ENCODE peak calls at places on chromosomes 4 and X, in eight cellular contexts. E is astrocyte of the spinal cord, W is ovary, J is psoas muscle, O is fibroblast of lung, Z is AG04450, R is right cardiac atrium, A is SK-N-SH. C is an unnamed sample.

GRCh38 chr4:2393353-2394270 is 24.8 kb downstream of the ZFYVE28 start:
- DNase-seq in O (no peak), Z (no peak), R (peak; percentile 60), J (peak; percentile 48), E (no peak), A (no peak), W (no peak), C (no peak)

GRCh38 chr4:108889696-108890475 is 127.0 kb upstream of the ETNPPL start:
- DNase-seq in R (no peak), W (no peak), E (no peak), A (no peak), Z (no peak), J (no peak), O (peak; percentile 69), C (no peak)

GRCh38 chr4:175998782-175999181 is 66.9 kb upstream of the WDR17 start:
- DNase-seq in R (no peak), E (peak; percentile 18), A (no peak), Z (no peak), W (no peak), O (no peak), J (no peak), C (no peak)

GRCh38 chr4:70269674-70270073 is 27.3 kb downstream of the CSN3 start:
- DNase-seq in R (no peak), W (no peak), E (no peak), O (no peak), Z (no peak), J (no peak), A (peak; percentile 2), C (peak; percentile 0)

GRCh38 chr4:105345358-105345757 is 128.5 kb downstream of the PPA2 start:
- DNase-seq in O (no peak), J (no peak), R (no peak), Z (no peak), A (no peak), E (no peak), W (no peak), C (no peak)

GRCh38 chr4:70197842-70198241 is 2.3 kb downstream of the ODAM start:
- DNase-seq in R (no peak), Z (no peak), A (no peak), E (no peak), O (peak; percentile 0), W (no peak), J (no peak), C (no peak)

GRCh38 chr4:1720163-1720983 is 750 bp downstream of the TMEM129 start:
- DNase-seq in A (peak; percentile 74), R (peak; percentile 79), O (peak; percentile 47), Z (no peak), J (peak; percentile 75), W (peak; percentile 59), E (peak; percentile 30), C (no peak)

GRCh38 chr4:786861-787300 is 39.0 kb downstream of the CPLX1 start:
- DNase-seq in W (peak; percentile 71), O (no peak), R (no peak), E (no peak), Z (no peak), A (peak; percentile 44), J (no peak), C (no peak)

GRCh38 chr4:84877051-84877833 is 89.2 kb downstream of the WDFY3 start:
- DNase-seq in E (peak; percentile 38), O (peak; percentile 64), R (no peak), W (no peak), J (no peak), Z (no peak), A (no peak), C (peak; percentile 29)

GRCh38 chr4:173217727-173218126 is 49.1 kb downstream of the GALNT7 start:
- DNase-seq in J (no peak), Z (peak; percentile 18), W (no peak), E (peak; percentile 46), O (peak; percentile 75), R (no peak), A (no peak), C (peak; percentile 29)

GRCh38 chr4:124206779-124207605 is 505.5 kb downstream of the ANKRD50 start:
- DNase-seq in R (no peak), O (peak; percentile 83), J (no peak), Z (no peak), A (no peak), E (peak; percentile 51), W (no peak), C (no peak)

GRCh38 chrX:46838974-46839480 is 2.2 kb downstream of the RP2 start:
- DNase-seq in A (no peak), O (peak; percentile 6), E (no peak), W (no peak), J (no peak), Z (no peak), R (no peak), C (no peak)
- H3K4me3 ChIP-seq in A (peak overlapping the region; percentile 68), O (peak overlapping the region; percentile 77), E (no peak overlapping the region), W (no peak overlapping the region), J (no peak overlapping the region), Z (peak overlapping the region; percentile 74), R (no peak overlapping the region), C (no peak overlapping the region)

GRCh38 chr4:150579591-150580234 is 2.2 kb upstream of the MAB21L2 start:
- DNase-seq in A (peak; percentile 57), W (no peak), E (peak; percentile 51), R (peak; percentile 66), Z (no peak), J (peak; percentile 53), O (peak; percentile 68), C (no peak)
- H3K4me3 ChIP-seq in A (peak overlapping the region; percentile 54), W (peak overlapping the region; percentile 31), E (peak overlapping the region; percentile 51), R (peak overlapping the region; percentile 3), Z (peak overlapping the region; percentile 60), J (peak overlapping the region; percentile 57), O (peak overlapping the region; percentile 45), C (peak overlapping the region; percentile 51)

GRCh38 chrX:39821709-39822095 is 276.1 kb downstream of the BCOR start:
- DNase-seq in W (peak; percentile 46), Z (no peak), J (peak; percentile 53), R (peak; percentile 63), A (no peak), E (no peak), O (no peak), C (no peak)
- H3K4me3 ChIP-seq in W (peak overlapping the region; percentile 43), Z (peak overlapping the region; percentile 44), J (peak overlapping the region; percentile 59), R (no peak overlapping the region), A (no peak overlapping the region), E (peak overlapping the region; percentile 30), O (peak overlapping the region; percentile 42), C (peak overlapping the region; percentile 42)

DNA sequence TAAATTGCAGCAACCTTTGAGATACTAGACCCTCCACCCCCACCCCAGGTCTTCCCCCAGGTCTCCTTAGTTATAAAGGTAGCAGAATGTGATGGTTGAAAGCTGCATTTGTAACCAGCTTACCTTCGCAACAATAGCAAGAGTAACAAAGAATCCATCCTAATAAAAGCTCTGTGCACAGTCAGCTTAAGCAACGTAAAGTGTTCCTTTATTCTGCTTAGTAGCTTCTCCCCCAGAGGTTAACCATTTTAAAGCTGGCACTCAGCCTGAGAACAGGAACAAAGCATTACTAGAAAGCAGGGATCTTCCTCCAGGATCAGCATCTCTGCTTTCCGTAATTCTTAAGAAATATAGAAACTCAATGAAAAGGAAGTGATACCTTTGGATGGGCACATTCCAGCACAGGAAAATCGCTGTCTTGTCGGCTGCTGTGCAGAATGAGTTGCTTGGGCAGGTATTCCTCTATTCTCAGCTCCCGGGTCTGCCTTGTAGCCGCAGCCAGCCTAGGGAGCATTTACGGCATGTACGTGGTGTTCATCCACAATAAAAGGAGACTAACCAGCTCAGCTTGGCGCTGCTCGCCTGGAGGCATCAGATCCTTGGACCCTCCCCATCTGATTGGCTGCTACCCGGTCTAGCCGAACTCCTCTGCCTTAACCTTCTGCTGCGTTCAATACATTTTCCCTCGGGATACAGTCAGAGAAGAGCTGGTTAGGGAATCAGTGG is 113.0 kb upstream of the TLR3 start:
- DNase-seq in R (no peak), E (no peak), J (no peak), Z (no peak), W (no peak), A (peak; percentile 50), O (no peak), C (no peak)
- H3K4me3 ChIP-seq in R (no peak overlapping the region), E (no peak overlapping the region), J (no peak overlapping the region), Z (no peak overlapping the region), W (no peak overlapping the region), A (peak overlapping the region; percentile 38), O (no peak overlapping the region), C (no peak overlapping the region)

DNA sequence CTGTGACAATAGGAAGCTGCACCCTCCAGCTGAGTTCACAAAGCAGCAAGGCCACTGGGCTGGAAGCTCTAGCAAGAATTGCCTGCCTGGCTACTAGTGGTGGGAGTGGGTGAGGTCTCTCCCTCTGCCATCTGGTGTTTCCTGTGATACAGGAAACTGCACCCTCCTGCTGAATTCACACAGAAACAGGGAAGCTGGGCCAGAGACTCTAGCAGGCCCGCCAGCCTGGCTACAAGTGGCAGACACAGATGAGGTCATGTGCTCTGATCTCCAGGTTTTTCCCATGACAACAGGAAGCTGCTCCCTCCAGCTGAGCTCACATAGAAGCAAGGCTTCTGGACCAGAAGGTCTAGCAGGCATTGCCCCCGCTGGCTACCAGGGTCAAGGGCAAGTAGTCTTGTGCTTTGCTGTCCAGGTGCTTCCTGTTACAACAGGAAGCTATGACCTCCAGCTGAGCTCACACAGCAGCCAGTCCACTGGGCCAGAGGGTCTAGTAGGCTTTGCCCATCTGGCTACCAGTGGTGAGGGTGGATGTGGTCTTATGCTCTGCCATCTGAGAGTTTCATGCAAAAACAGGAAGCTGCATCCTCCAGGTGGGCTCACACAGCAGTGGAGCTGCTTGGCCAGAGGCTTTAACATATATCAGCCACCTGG is 41.5 kb upstream of the ZXDA start:
- DNase-seq in E (no peak), O (no peak), Z (no peak), R (peak; percentile 34), J (peak; percentile 44), A (no peak), W (peak; percentile 13), C (no peak)
- H3K4me3 ChIP-seq in E (no peak overlapping the region), O (no peak overlapping the region), Z (no peak overlapping the region), R (no peak overlapping the region), J (no peak overlapping the region), A (no peak overlapping the region), W (no peak overlapping the region), C (no peak overlapping the region)